ENCODE peak calls at places on chromosome 9, in five cellular contexts. X, K, W, B and Z are unnamed samples.

GRCh38 chr9:38362912-38363588 is 29.5 kb upstream of the ALDH1B1 start:
- DNase-seq in X (peak), K (no peak), W (peak), B (peak), Z (no peak)

GRCh38 chr9:135584934-135585333 is 23.4 kb downstream of the PAEP start:
- DNase-seq in X (no peak), K (no peak), W (no peak), B (no peak), Z (no peak)

GRCh38 chr9:72464819-72465218 is 56.6 kb upstream of the TMC1 start:
- DNase-seq in X (no peak), K (no peak), W (no peak), B (no peak), Z (no peak)

GRCh38 chr9:109310486-109310901 is 10.4 kb downstream of the EPB41L4B start:
- DNase-seq in X (no peak), K (no peak), W (no peak), B (no peak), Z (no peak)

GRCh38 chr9:133781828-133782135 is 43.6 kb upstream of the SARDH start:
- DNase-seq in X (peak), K (no peak), W (no peak), B (no peak), Z (no peak)

GRCh38 chr9:126371007-126371870 is 44.6 kb downstream of the MVB12B start:
- DNase-seq in X (peak), K (no peak), W (no peak), B (no peak), Z (no peak)

GRCh38 chr9:91047529-91047928 is 245.9 kb downstream of the SYK start:
- DNase-seq in X (no peak), K (no peak), W (no peak), B (no peak), Z (no peak)

GRCh38 chr9:71223953-71224538 is 102.6 kb upstream of the TRPM3 start:
- DNase-seq in X (peak), K (no peak), W (no peak), B (no peak), Z (no peak)

GRCh38 chr9:102631559-102631958 is 363.6 kb upstream of the CYLC2 start:
- DNase-seq in X (no peak), K (no peak), W (no peak), B (no peak), Z (no peak)

GRCh38 chr9:131323629-131324028 is 34.1 kb downstream of the PLPP7 start:
- DNase-seq in X (no peak), K (peak), W (no peak), B (no peak), Z (peak)

GRCh38 chr9:137083418-137084004 is 3.3 kb upstream of the MAN1B1 start:
- DNase-seq in X (peak), K (no peak), W (peak), B (peak), Z (peak)

GRCh38 chr9:33273972-33274328 is 9.1 kb downstream of the CHMP5 start:
- DNase-seq in X (no peak), K (no peak), W (no peak), B (no peak), Z (no peak)

GRCh38 chr9:76519027-76519835 is 60.2 kb downstream of the GCNT1 start:
- DNase-seq in X (no peak), K (no peak), W (no peak), B (peak), Z (no peak)

GRCh38 chr9:113658565-113658935 is 195.0 kb downstream of the RGS3 start:
- DNase-seq in X (no peak), K (no peak), W (no peak), B (no peak), Z (no peak)

GRCh38 chr9:28341913-28342312 is 768.6 kb upstream of the C9orf72 start:
- DNase-seq in X (no peak), K (no peak), W (no peak), B (no peak), Z (no peak)

GRCh38 chr9:127075592-127076380 is 46.6 kb downstream of the ANGPTL2 start:
- DNase-seq in X (no peak), K (no peak), W (no peak), B (no peak), Z (no peak)

GRCh38 chr9:77616191-77616590 is 31.9 kb downstream of the GNA14 start:
- DNase-seq in X (no peak), K (no peak), W (no peak), B (no peak), Z (no peak)

GRCh38 chr9:111965566-111966019 is 69.0 kb downstream of the UGCG start:
- DNase-seq in X (no peak), K (no peak), W (peak), B (peak), Z (no peak)

GRCh38 chr9:15389173-15389572 is 33.5 kb upstream of the SNAPC3 start:
- DNase-seq in X (no peak), K (no peak), W (no peak), B (no peak), Z (no peak)

GRCh38 chr9:38214441-38214840 is 145.4 kb upstream of the SHB start:
- DNase-seq in X (peak), K (no peak), W (no peak), B (no peak), Z (no peak)

GRCh38 chr9:86207193-86207592 is 52.3 kb downstream of the C9orf153 start:
- DNase-seq in X (no peak), K (no peak), W (no peak), B (no peak), Z (no peak)

GRCh38 chr9:92378825-92379535 is 25.4 kb downstream of the OGN start:
- DNase-seq in X (no peak), K (no peak), W (peak), B (peak), Z (no peak)

GRCh38 chr9:123487944-123488343 is 131.9 kb downstream of the CRB2 start:
- DNase-seq in X (no peak), K (no peak), W (no peak), B (no peak), Z (no peak)

GRCh38 chr9:118896356-118897000 is 472.8 kb downstream of the BRINP1 start:
- DNase-seq in X (no peak), K (no peak), W (no peak), B (no peak), Z (no peak)